ENCODE peak calls at places on chromosomes 7 and 10, in eight cellular contexts. E, A, O, U, Y, R, W and S are unnamed samples. For H3K4me1, H3K36me3 and H3K27me3, the result is how much of the 10 kb centered on the place peaks cover.

GRCh38 chr7:139058963-139059362 is 23.1 kb upstream of the ZC3HAV1L start:
- DNase-seq in W (no peak), A (no peak), R (no peak), U (no peak), E (no peak), Y (peak), O (no peak), S (no peak)

GRCh38 chr7:149714910-149715471 is 58.4 kb downstream of the ZNF467 start:
- DNase-seq in A (no peak), R (no peak), U (no peak), E (no peak), Y (no peak), O (no peak), W (peak), S (no peak)

GRCh38 chr7:117023325-117023854 is 70.1 kb downstream of the ST7 start:
- DNase-seq in Y (no peak), R (no peak), O (no peak), E (no peak), A (no peak), W (no peak), U (no peak), S (no peak)

GRCh38 chr10:68831961-68832455 is 4.7 kb downstream of the STOX1 start:
- DNase-seq in A (no peak), R (no peak), E (no peak), U (no peak), Y (no peak), O (no peak), W (no peak), S (no peak)

GRCh38 chr7:38178695-38179344 is 775 bp downstream of the STARD3NL start:
- DNase-seq in U (no peak), Y (no peak), A (no peak), W (no peak), R (no peak), E (no peak), O (no peak), S (peak)

GRCh38 chr10:47077941-47078340 is 166.7 kb downstream of the PTPN20 start:
- DNase-seq in E (no peak), U (no peak), A (no peak), R (no peak), O (no peak), Y (no peak), W (no peak), S (no peak)

GRCh38 chr7:4641667-4642467 is 40.2 kb upstream of the FOXK1 start:
- DNase-seq in E (peak), U (peak), W (peak), A (peak), O (peak), Y (peak), R (peak), S (peak)

GRCh38 chr10:69389827-69390490 is 26.8 kb downstream of the TACR2 start:
- DNase-seq in U (no peak), R (peak), A (no peak), E (no peak), Y (peak), W (no peak), O (no peak), S (peak)

GRCh38 chr10:114102253-114102652 is 58.6 kb downstream of the ADRB1 start:
- DNase-seq in Y (no peak), O (no peak), R (no peak), A (no peak), E (no peak), U (no peak), W (no peak), S (peak)

GRCh38 chr7:105675873-105676484 is 94.7 kb upstream of the EFCAB10 start:
- DNase-seq in R (no peak), Y (no peak), W (no peak), A (no peak), O (peak), E (no peak), U (no peak), S (no peak)

GRCh38 chr10:103691723-103692380 is 163.5 kb downstream of the SH3PXD2A start:
- DNase-seq in O (no peak), W (no peak), A (no peak), Y (no peak), R (no peak), E (no peak), U (peak), S (no peak)

GRCh38 chr7:117645456-117646181 is 165.8 kb downstream of the CFTR start:
- DNase-seq in R (peak), Y (peak), U (no peak), A (no peak), O (no peak), E (no peak), W (no peak), S (peak)

GRCh38 chr10:48469516-48470020 is 135.3 kb downstream of the ARHGAP22 start:
- DNase-seq in W (no peak), Y (no peak), U (peak), O (peak), R (no peak), E (no peak), A (no peak), S (peak)

GRCh38 chr7:121329460-121330052 is 756 bp downstream of the WNT16 start:
- DNase-seq in Y (peak), R (no peak), W (no peak), E (no peak), U (peak), O (peak), A (no peak), S (peak)

GRCh38 chr10:117432866-117433265 is 57.6 kb upstream of the PDZD8 start:
- DNase-seq in Y (no peak), O (no peak), E (no peak), R (no peak), U (no peak), A (no peak), W (no peak), S (no peak)

GRCh38 chr10:30542001-30542861 is 87.3 kb downstream of the LYZL2 start:
- DNase-seq in E (no peak), Y (no peak), A (no peak), U (no peak), R (no peak), W (no peak), O (no peak), S (no peak)

GRCh38 chr7:23700058-23700457 is 10.0 kb upstream of the STK31 start:
- DNase-seq in W (no peak), U (no peak), Y (no peak), R (no peak), O (no peak), A (no peak), E (no peak), S (peak)

GRCh38 chr10:49177391-49178355 is 10.5 kb downstream of the TMEM273 start:
- DNase-seq in E (no peak), R (peak), W (peak), Y (no peak), O (no peak), A (no peak), U (no peak), S (peak)

GRCh38 chr7:70317356-70317755 is 719.1 kb downstream of the AUTS2 start:
- DNase-seq in A (no peak), R (no peak), W (no peak), E (no peak), Y (no peak), U (no peak), O (no peak), S (peak)

GRCh38 chr7:117068511-117069155 is 115.3 kb downstream of the ST7 start:
- DNase-seq in W (no peak), U (no peak), E (no peak), O (no peak), Y (no peak), A (no peak), R (no peak), S (no peak)

GRCh38 chr10:87605656-87606308 is 53.9 kb upstream of the PAPSS2 start:
- DNase-seq in Y (no peak), A (no peak), R (no peak), U (no peak), E (no peak), W (no peak), O (no peak), S (peak)

GRCh38 chr7:9488555-9488954 is 1055.1 kb downstream of the NXPH1 start:
- DNase-seq in E (no peak), Y (peak), R (no peak), O (no peak), U (no peak), W (no peak), A (no peak), S (peak)

GRCh38 chr10:70967591-70968588 is 79.5 kb upstream of the PCBD1 start:
- DNase-seq in Y (peak), A (no peak), O (no peak), U (no peak), W (no peak), E (no peak), R (no peak), S (no peak)

GRCh38 chr10:5530412-5530806 is 5.6 kb downstream of the CALML3 start:
- DNase-seq in Y (no peak), A (no peak), O (peak), R (no peak), W (peak), E (no peak), U (no peak), S (no peak)
- H3K4me1 ChIP-seq in Y (under half), A (under half), O (under half), R (under half), W (under half), E (half or more), U (under half), S (under half)

DNA sequence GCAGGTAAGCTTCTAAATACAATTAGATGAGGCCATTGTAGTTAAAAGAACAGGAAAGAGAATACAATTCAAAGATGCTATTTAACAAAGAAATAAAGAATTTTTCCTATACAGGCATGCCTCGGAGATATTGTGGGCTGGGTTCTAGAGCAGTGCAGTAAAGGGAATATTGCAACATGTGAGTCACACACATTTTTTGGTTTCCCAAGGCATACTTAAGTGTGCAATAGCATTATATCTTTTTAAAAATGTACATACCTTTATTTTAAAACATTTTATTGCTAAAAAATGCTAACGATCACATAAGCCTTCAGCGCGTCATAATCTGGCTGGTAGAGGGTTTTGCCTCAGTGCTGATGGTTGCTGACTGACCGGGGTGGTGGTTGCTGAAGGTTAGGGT is 54.4 kb downstream of the ESYT2 start:
- DNase-seq in O (no peak), Y (no peak), E (no peak), A (no peak), U (no peak), R (no peak), W (no peak), S (peak)
- H3K36me3 ChIP-seq in O (under half), Y (under half), E (half or more), A (under half), U (under half), R (under half), W (under half), S (under half)

GRCh38 chr10:26213157-26213780 is 3.3 kb upstream of the GAD2 start:
- DNase-seq in W (no peak), E (no peak), O (no peak), R (no peak), Y (peak), A (no peak), U (no peak), S (no peak)
- H3K27me3 ChIP-seq in W (under half), E (half or more), O (under half), R (under half), Y (half or more), A (half or more), U (under half), S (half or more)

DNA sequence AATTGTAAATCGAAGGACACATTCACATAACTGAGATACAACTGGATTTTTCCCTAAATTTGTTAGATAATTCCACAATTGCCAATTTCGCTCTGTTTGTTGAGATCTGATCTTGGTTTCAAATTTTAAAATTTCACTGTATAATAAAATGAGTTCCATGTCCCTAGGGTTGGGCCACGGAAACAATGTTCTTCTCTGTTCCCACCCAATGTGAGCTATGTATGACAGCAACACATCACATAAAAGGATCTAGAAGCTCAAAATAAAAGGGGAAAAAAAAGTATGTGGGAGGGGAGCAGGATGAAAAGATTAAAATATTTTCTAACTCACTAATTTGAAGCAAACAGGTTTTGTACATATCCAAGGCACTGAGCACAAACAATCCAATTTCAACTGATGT is 287.8 kb upstream of the MKLN1 start:
- DNase-seq in R (no peak), A (no peak), U (no peak), Y (no peak), E (no peak), W (no peak), O (no peak), S (peak)
- H3K4me1 ChIP-seq in R (under half), A (under half), U (under half), Y (under half), E (under half), W (under half), O (under half), S (under half)